ENCODE peak calls at places on chromosome 5, in five cellular contexts. P is H1, D is SK-N-SH, A is endothelial cell of umbilical vein, M is cardiac muscle cell. K is an unnamed sample.

GRCh38 chr5:159851053-159851452 is 65.2 kb upstream of the ADRA1B start:
- DNase-seq in P (no peak), M (no peak), D (no peak), A (no peak), K (no peak)

GRCh38 chr5:7518947-7519560 is 123.1 kb downstream of the ADCY2 start:
- DNase-seq in P (peak; percentile 73), D (no peak), M (peak; percentile 44), A (no peak), K (no peak)

GRCh38 chr5:40914835-40915234 is 5.5 kb downstream of the C7 start:
- DNase-seq in P (no peak), M (no peak), A (no peak), D (no peak), K (no peak)

GRCh38 chr5:144697847-144698262 is 527.2 kb downstream of the KCTD16 start:
- DNase-seq in P (no peak), M (no peak), A (peak; percentile 1), D (no peak), K (peak; percentile 17)

GRCh38 chr5:43020294-43020711 is 19.8 kb downstream of the ANXA2R start:
- DNase-seq in M (no peak), A (no peak), P (no peak), D (no peak), K (no peak)

GRCh38 chr5:103224118-103224893 is 34.3 kb upstream of the MACIR start:
- DNase-seq in D (peak; percentile 45), P (peak; percentile 66), A (peak; percentile 78), M (peak; percentile 67), K (peak; percentile 81)

GRCh38 chr5:178383919-178384814 is 151.6 kb upstream of the PHYKPL start:
- DNase-seq in A (no peak), D (no peak), P (no peak), M (peak; percentile 60), K (no peak)

GRCh38 chr5:176629317-176629852 is 949 bp downstream of the SNCB start:
- DNase-seq in M (no peak), P (peak; percentile 60), A (no peak), D (peak; percentile 51), K (no peak)

GRCh38 chr5:167595196-167595595 is 696.2 kb upstream of the WWC1 start:
- DNase-seq in P (no peak), M (no peak), A (no peak), D (no peak), K (no peak)

GRCh38 chr5:39427225-39427624 is 2.4 kb upstream of the DAB2 start:
- DNase-seq in A (no peak), P (no peak), M (no peak), D (no peak), K (peak; percentile 37)

GRCh38 chr5:52134013-52134650 is 653.6 kb upstream of the ITGA1 start:
- DNase-seq in P (no peak), M (no peak), D (peak; percentile 6), A (peak; percentile 59), K (no peak)

GRCh38 chr5:133222979-133223378 is 171.2 kb downstream of the HSPA4 start:
- DNase-seq in A (peak; percentile 49), M (peak; percentile 22), D (no peak), P (no peak), K (no peak)

GRCh38 chr5:166509085-166509484 is 1782.4 kb upstream of the WWC1 start:
- DNase-seq in A (no peak), D (no peak), P (no peak), M (peak; percentile 85), K (peak; percentile 66)

GRCh38 chr5:59095480-59095879 is 512.6 kb downstream of the RAB3C start:
- DNase-seq in D (no peak), M (no peak), A (no peak), P (no peak), K (no peak)
- H3K4me1 ChIP-seq in D (peaks cover 5% of the 10 kb centered on the region), M (no peaks in the 10 kb centered on the region), A (no peaks in the 10 kb centered on the region), P (no peaks in the 10 kb centered on the region), K (peaks cover 6% of the 10 kb centered on the region)

DNA sequence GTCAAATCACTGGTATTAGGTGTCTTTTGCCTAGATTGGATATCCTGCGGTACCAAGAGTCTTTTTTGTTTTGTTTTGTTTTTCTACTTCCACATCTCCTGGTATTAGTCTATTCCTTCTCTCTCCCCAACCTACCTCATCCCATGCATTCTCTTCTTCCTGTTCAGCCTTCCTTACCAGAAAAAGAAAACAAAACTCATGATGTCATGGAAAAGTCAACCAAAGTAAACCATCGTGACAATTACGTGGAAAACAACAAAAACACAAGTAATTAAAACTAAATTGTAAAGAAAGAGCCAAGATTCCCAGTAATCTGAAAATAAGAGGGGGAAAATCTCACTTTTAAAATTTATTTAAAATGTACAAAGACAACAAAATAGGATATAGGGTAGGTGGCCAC is 38.3 kb downstream of the TMEM167A start:
- DNase-seq in P (no peak), A (no peak), D (no peak), M (no peak), K (no peak)
- H3K27ac ChIP-seq in P (no peak overlapping the region), A (no peak overlapping the region), D (no peak overlapping the region), M (no peak overlapping the region), K (no peak overlapping the region)

GRCh38 chr5:68261174-68262021 is 45.8 kb downstream of the PIK3R1 start:
- DNase-seq in M (no peak), A (no peak), P (no peak), D (no peak), K (no peak)
- H3K4me1 ChIP-seq in M (peaks cover 41% of the 10 kb centered on the region), A (peaks cover 3% of the 10 kb centered on the region), P (no peaks in the 10 kb centered on the region), D (peaks cover 49% of the 10 kb centered on the region), K (no peaks in the 10 kb centered on the region)

DNA sequence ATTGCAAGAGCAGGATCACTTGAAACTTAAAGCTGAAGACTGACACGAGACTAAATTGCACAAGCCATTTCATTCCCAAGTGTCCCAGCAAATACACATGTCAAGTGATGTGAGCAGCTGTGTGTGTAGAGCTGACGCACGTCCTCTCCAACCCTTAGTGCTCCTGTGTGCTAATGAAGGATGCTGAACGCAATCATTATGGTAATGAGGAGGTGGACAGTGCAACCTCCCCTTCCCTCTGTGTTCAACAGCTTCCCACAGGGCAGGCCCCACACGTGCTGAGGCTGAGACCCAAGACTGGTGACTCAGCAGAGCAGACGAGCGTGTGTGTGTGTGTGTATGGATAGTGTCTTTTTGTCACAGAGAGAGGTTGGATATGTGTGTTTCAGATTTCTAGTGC is 702.1 kb downstream of the SEMA5A start:
- DNase-seq in A (no peak), P (no peak), M (no peak), D (no peak), K (no peak)
- H3K27ac ChIP-seq in A (no peak overlapping the region), P (no peak overlapping the region), M (no peak overlapping the region), D (no peak overlapping the region), K (no peak overlapping the region)

GRCh38 chr5:80192507-80193241 is 63.2 kb downstream of the SERINC5 start:
- DNase-seq in M (peak; percentile 68), P (no peak), D (no peak), A (no peak), K (no peak)
- H3K4me1 ChIP-seq in M (peaks cover 76% of the 10 kb centered on the region), P (peaks cover 33% of the 10 kb centered on the region), D (peaks cover 34% of the 10 kb centered on the region), A (no peaks in the 10 kb centered on the region), K (peaks cover 14% of the 10 kb centered on the region)